ENCODE peak calls at places on chromosomes 3 and 15, in eight cellular contexts. M, O, E, F, W, K, I and D are unnamed samples.

GRCh38 chr3:39166932-39167532 is 13.6 kb upstream of the CSRNP1 start:
- DNase-seq in M (peak), O (peak), E (no peak), F (peak), W (no peak), K (peak), I (no peak), D (no peak)

GRCh38 chr3:58952128-58952917 is 97.5 kb downstream of the CFAP20DC start:
- DNase-seq in M (no peak), O (peak), E (no peak), F (no peak), W (no peak), K (peak), I (no peak), D (no peak)

GRCh38 chr3:141385386-141386079 is 17.2 kb downstream of the ZBTB38 start:
- DNase-seq in M (no peak), O (no peak), E (no peak), F (no peak), W (no peak), K (no peak), I (no peak), D (no peak)

GRCh38 chr3:123870033-123870432 is 14.1 kb downstream of the MYLK start:
- DNase-seq in M (peak), O (peak), E (no peak), F (no peak), W (no peak), K (no peak), I (no peak), D (no peak)

GRCh38 chr3:110198717-110199587 is 861.6 kb upstream of the DPPA4 start:
- DNase-seq in M (no peak), O (no peak), E (no peak), F (peak), W (no peak), K (no peak), I (no peak), D (no peak)

GRCh38 chr3:18393906-18394305 is 31.2 kb downstream of the SATB1 start:
- DNase-seq in M (no peak), O (peak), E (no peak), F (no peak), W (no peak), K (peak), I (no peak), D (no peak)

GRCh38 chr3:172218350-172219323 is 179.3 kb downstream of the FNDC3B start:
- DNase-seq in M (no peak), O (peak), E (no peak), F (no peak), W (no peak), K (no peak), I (no peak), D (no peak)

GRCh38 chr15:89749526-89749925 is 1.5 kb downstream of the MESP1 start:
- DNase-seq in M (no peak), O (no peak), E (no peak), F (no peak), W (no peak), K (no peak), I (no peak), D (no peak)

GRCh38 chr3:159882784-159883779 is 105.6 kb upstream of the IL12A start:
- DNase-seq in M (peak), O (peak), E (peak), F (no peak), W (no peak), K (peak), I (no peak), D (no peak)

GRCh38 chr15:67120839-67121540 is 55.6 kb downstream of the SMAD3 start:
- DNase-seq in M (peak), O (peak), E (peak), F (no peak), W (peak), K (peak), I (peak), D (peak)

GRCh38 chr3:11641683-11642407 is 1.9 kb downstream of the VGLL4 start:
- DNase-seq in M (peak), O (peak), E (no peak), F (no peak), W (peak), K (no peak), I (peak), D (no peak)

GRCh38 chr15:50786871-50787270 is 21.4 kb upstream of the SPPL2A start:
- DNase-seq in M (no peak), O (peak), E (no peak), F (no peak), W (no peak), K (no peak), I (no peak), D (no peak)

GRCh38 chr15:69160976-69161877 is 792 bp downstream of the GLCE start:
- DNase-seq in M (peak), O (peak), E (peak), F (no peak), W (peak), K (no peak), I (peak), D (peak)

GRCh38 chr3:187197255-187197654 is at the start of gene RTP1:
- DNase-seq in M (no peak), O (no peak), E (peak), F (no peak), W (no peak), K (no peak), I (no peak), D (peak)

GRCh38 chr15:41948499-41948898 is 23.9 kb downstream of the EHD4 start:
- DNase-seq in M (no peak), O (no peak), E (no peak), F (no peak), W (no peak), K (no peak), I (no peak), D (no peak)

GRCh38 chr15:52180196-52180835 is 10.9 kb downstream of the GNB5 start:
- DNase-seq in M (no peak), O (no peak), E (peak), F (no peak), W (peak), K (no peak), I (peak), D (no peak)

GRCh38 chr3:5479229-5479799 is 291.8 kb downstream of the EDEM1 start:
- DNase-seq in M (no peak), O (no peak), E (no peak), F (no peak), W (no peak), K (no peak), I (no peak), D (no peak)

GRCh38 chr15:50137330-50137761 is 18.3 kb upstream of the ATP8B4 start:
- DNase-seq in M (peak), O (peak), E (no peak), F (no peak), W (no peak), K (peak), I (no peak), D (no peak)

GRCh38 chr3:9778102-9778501 is 8.4 kb upstream of the CAMK1 start:
- DNase-seq in M (no peak), O (peak), E (no peak), F (no peak), W (no peak), K (peak), I (no peak), D (no peak)

GRCh38 chr3:126300761-126301481 is 56.3 kb downstream of the KLF15 start:
- DNase-seq in M (no peak), O (peak), E (no peak), F (no peak), W (no peak), K (no peak), I (no peak), D (no peak)

GRCh38 chr3:42691861-42692666 is 6.7 kb downstream of the KLHL40 start:
- DNase-seq in M (no peak), O (no peak), E (no peak), F (no peak), W (no peak), K (no peak), I (no peak), D (no peak)

GRCh38 chr3:15113468-15113867 is 14.5 kb upstream of the RBSN start:
- DNase-seq in M (no peak), O (no peak), E (no peak), F (peak), W (no peak), K (no peak), I (no peak), D (no peak)

GRCh38 chr3:138850151-138850550 is 15.4 kb upstream of the PIK3CB start:
- DNase-seq in M (peak), O (peak), E (no peak), F (no peak), W (no peak), K (peak), I (no peak), D (no peak)

GRCh38 chr3:120095226-120096165 is 1.2 kb upstream of the GSK3B start:
- DNase-seq in M (peak), O (peak), E (peak), F (peak), W (peak), K (peak), I (peak), D (peak)

GRCh38 chr3:167835953-167836352 is 100.4 kb downstream of the SERPINI1 start:
- DNase-seq in M (no peak), O (no peak), E (no peak), F (no peak), W (no peak), K (no peak), I (no peak), D (no peak)

GRCh38 chr3:58234516-58234931 is 3.1 kb upstream of the ABHD6 start:
- DNase-seq in M (peak), O (peak), E (no peak), F (no peak), W (no peak), K (peak), I (no peak), D (no peak)

GRCh38 chr3:73520931-73521461 is 103.7 kb downstream of the PDZRN3 start:
- DNase-seq in M (no peak), O (peak), E (no peak), F (no peak), W (no peak), K (no peak), I (no peak), D (peak)

GRCh38 chr15:96064351-96064756 is 266.1 kb upstream of the NR2F2 start:
- DNase-seq in M (no peak), O (peak), E (no peak), F (no peak), W (no peak), K (no peak), I (no peak), D (no peak)

GRCh38 chr15:68311464-68311835 is 33.9 kb downstream of the FEM1B start:
- DNase-seq in M (no peak), O (no peak), E (no peak), F (no peak), W (no peak), K (no peak), I (no peak), D (no peak)